ENCODE peak calls at places on chromosomes 1 and 21, in ten cellular contexts. H, W, O, J, Q, V, Z, T, Y and R are unnamed samples. For H3K4me1 and H3K36me3, the result is how much of the 10 kb centered on the place peaks cover.

GRCh38 chr1:17207966-17208418 is 3.1 kb downstream of the PADI1 start:
- DNase-seq in H (no peak), W (peak), O (no peak), J (no peak), Q (no peak), V (no peak), Z (peak), T (no peak), Y (no peak), R (no peak)

GRCh38 chr1:207831517-207832327 is 79.2 kb downstream of the CD34 start:
- DNase-seq in H (no peak), W (no peak), O (no peak), J (peak), Q (peak), V (no peak), Z (peak), T (no peak), Y (no peak), R (no peak)

GRCh38 chr1:162371611-162372010 is 5.0 kb downstream of the SPATA46 start:
- DNase-seq in H (no peak), W (peak), O (no peak), J (no peak), Q (no peak), V (no peak), Z (peak), T (no peak), Y (no peak), R (no peak)

GRCh38 chr1:204045430-204045829 is 27.5 kb upstream of the SOX13 start:
- DNase-seq in H (no peak), W (no peak), O (no peak), J (no peak), Q (peak), V (no peak), Z (no peak), T (no peak), Y (no peak), R (no peak)

GRCh38 chr1:42311138-42311537 is 23.9 kb downstream of the FOXJ3 start:
- DNase-seq in H (no peak), W (peak), O (no peak), J (no peak), Q (no peak), V (no peak), Z (peak), T (no peak), Y (no peak), R (no peak)

GRCh38 chr21:39562791-39563770 is 49.7 kb upstream of the B3GALT5 start:
- DNase-seq in H (no peak), W (peak), O (no peak), J (no peak), Q (no peak), V (no peak), Z (no peak), T (no peak), Y (no peak), R (no peak)

GRCh38 chr1:153437236-153437635 is 20.9 kb downstream of the S100A7A start:
- DNase-seq in H (no peak), W (no peak), O (no peak), J (no peak), Q (no peak), V (no peak), Z (no peak), T (no peak), Y (no peak), R (no peak)

GRCh38 chr1:167981933-167982332 is 45.1 kb upstream of the MPC2 start:
- DNase-seq in H (no peak), W (peak), O (no peak), J (no peak), Q (no peak), V (no peak), Z (peak), T (no peak), Y (no peak), R (no peak)

GRCh38 chr21:15526793-15527192 is 203.0 kb upstream of the USP25 start:
- DNase-seq in H (no peak), W (no peak), O (no peak), J (no peak), Q (no peak), V (no peak), Z (no peak), T (no peak), Y (no peak), R (no peak)

GRCh38 chr1:76288758-76289483 is 214.4 kb downstream of the ST6GALNAC3 start:
- DNase-seq in H (no peak), W (no peak), O (no peak), J (no peak), Q (no peak), V (no peak), Z (no peak), T (no peak), Y (no peak), R (no peak)
- H3K4me1 ChIP-seq in H (under half), W (under half), O (under half), J (under half), Q (under half), V (under half), Z (under half), T (under half), Y (under half), R (under half)

DNA sequence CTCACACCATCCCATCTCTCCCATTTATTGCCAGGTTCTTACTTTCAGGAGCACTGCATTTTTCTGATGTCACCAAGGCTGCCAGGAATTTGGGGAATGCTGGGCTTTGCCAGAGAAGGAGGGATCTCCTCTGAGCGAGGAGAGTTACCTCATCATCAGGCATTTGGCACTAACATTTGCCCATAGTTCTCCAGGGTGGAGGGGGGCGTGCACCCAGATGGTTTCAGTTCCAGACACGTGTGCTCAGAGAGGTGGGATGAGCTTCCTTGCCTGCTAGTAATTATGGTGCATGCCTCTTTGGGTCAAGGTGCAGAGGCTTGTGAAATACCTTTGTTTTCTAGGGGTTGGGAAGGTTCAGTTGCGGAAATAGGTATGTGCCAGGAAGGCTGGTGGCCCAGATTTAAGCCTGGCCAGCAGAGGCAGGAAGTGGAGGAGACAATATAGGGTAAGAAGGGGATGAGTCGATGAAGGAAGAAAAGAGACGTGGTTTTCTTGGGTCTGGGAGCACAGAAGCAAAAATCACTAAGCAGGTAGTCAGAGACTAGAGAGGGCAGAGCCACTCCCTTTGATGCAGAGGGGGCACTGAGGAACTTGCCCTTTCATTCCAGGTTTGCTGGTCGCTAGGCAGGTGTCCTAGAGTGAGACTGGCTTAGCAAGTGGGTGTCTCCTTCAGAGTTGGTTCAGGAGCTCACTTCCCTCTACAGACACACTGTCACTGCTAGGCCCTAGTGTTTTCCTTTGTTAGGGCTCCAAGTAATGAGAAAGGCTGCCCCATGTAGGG is 7.2 kb downstream of the TUFT1 start:
- DNase-seq in H (no peak), W (peak), O (peak), J (peak), Q (peak), V (peak), Z (peak), T (peak), Y (peak), R (peak)
- H3K4me3 ChIP-seq in H (no peak), W (peak), O (no peak), J (peak), Q (peak), V (no peak), Z (no peak), T (no peak), Y (no peak), R (no peak)

GRCh38 chr1:235151033-235151432 is 10.0 kb downstream of the RBM34 start:
- DNase-seq in H (no peak), W (no peak), O (no peak), J (no peak), Q (no peak), V (no peak), Z (no peak), T (no peak), Y (no peak), R (no peak)
- H3K36me3 ChIP-seq in H (under half), W (half or more), O (under half), J (half or more), Q (half or more), V (under half), Z (under half), T (half or more), Y (under half), R (half or more)

GRCh38 chr21:36073181-36073580 is 3.4 kb downstream of the CBR1 start:
- DNase-seq in H (no peak), W (no peak), O (no peak), J (no peak), Q (no peak), V (no peak), Z (no peak), T (no peak), Y (peak), R (no peak)
- H3K4me1 ChIP-seq in H (under half), W (under half), O (under half), J (under half), Q (under half), V (under half), Z (under half), T (under half), Y (under half), R (under half)

GRCh38 chr1:166947398-166948043 is 27.8 kb downstream of the ILDR2 start:
- DNase-seq in H (no peak), W (peak), O (no peak), J (no peak), Q (peak), V (peak), Z (peak), T (no peak), Y (no peak), R (peak)
- H3K4me3 ChIP-seq in H (peak), W (peak), O (no peak), J (peak), Q (peak), V (peak), Z (no peak), T (peak), Y (peak), R (no peak)

GRCh38 chr1:93566227-93566626 is 115.4 kb downstream of the BCAR3 start:
- DNase-seq in H (no peak), W (no peak), O (no peak), J (no peak), Q (peak), V (no peak), Z (no peak), T (no peak), Y (no peak), R (no peak)

GRCh38 chr1:93567255-93567918 is 114.2 kb downstream of the BCAR3 start:
- DNase-seq in H (no peak), W (peak), O (no peak), J (no peak), Q (peak), V (no peak), Z (peak), T (no peak), Y (no peak), R (no peak)

GRCh38 chr1:93569479-93569878 is 112.2 kb downstream of the BCAR3 start:
- DNase-seq in H (no peak), W (no peak), O (no peak), J (no peak), Q (no peak), V (no peak), Z (no peak), T (no peak), Y (no peak), R (no peak)

DNA sequence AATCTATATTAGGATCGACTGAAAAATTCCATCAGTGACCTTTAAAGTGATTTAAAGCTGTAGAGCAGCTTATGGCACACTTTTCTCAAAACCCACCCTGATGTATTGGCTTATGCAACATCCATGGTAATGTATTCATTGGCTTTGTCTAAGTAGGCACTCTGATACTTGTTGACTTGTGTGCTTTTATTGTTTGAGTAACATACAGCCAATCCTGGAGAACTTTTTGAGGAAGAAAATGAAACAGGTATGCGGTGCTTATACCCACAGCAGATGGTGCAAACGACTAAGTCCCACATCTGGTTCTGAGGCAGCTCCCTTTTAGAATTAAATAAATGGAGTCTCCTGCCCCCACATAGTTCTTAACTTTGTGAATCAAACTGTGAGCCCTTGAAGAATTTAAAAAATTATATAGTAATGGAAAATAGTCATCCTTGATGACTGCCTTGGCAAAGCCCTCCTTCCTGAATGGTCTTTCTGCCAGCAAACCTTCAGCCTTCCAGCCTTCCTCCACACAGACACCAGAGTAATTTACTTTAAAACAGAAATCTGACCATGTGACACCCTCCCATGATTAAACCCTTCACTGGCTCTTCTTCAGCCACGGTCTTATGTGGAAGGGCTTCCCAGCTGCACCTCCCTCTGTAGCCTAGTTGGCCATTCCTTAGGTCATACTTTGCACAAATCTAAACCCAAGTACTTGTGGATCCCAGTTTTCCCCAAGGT is 116.0 kb downstream of the BCAR3 start:
- DNase-seq in H (no peak), W (peak), O (no peak), J (no peak), Q (no peak), V (no peak), Z (peak), T (no peak), Y (no peak), R (no peak)
- H3K36me3 ChIP-seq in H (under half), W (half or more), O (under half), J (half or more), Q (half or more), V (under half), Z (under half), T (half or more), Y (under half), R (under half)